ENCODE peak calls at places on chromosomes 13 and 19, in four cellular contexts. Z, G, X and C are unnamed samples.
A peak's percentile ranks its signal among the peaks of the same experiment; 100 is the strongest.

GRCh38 chr19:2150794-2151338 is 500 bp downstream of the AP3D1 start:
- DNase-seq in Z (no peak), G (no peak), X (no peak), C (no peak)

GRCh38 chr19:7931221-7932061 is 5.5 kb upstream of the CTXN1 start:
- DNase-seq in Z (no peak), G (no peak), X (no peak), C (no peak)

GRCh38 chr19:41993612-41994483 is at the start of gene ATP1A3:
- DNase-seq in Z (no peak), G (no peak), X (peak; percentile 30), C (no peak)

GRCh38 chr19:10753305-10753704 is 35.4 kb downstream of the DNM2 start:
- DNase-seq in Z (no peak), G (no peak), X (no peak), C (no peak)

GRCh38 chr19:12833747-12834417 is 497 bp downstream of the RTBDN start:
- DNase-seq in Z (no peak), G (no peak), X (no peak), C (no peak)

GRCh38 chr19:7870571-7871279 is 3.5 kb downstream of the PRR36 start:
- DNase-seq in Z (no peak), G (no peak), X (peak; percentile 27), C (no peak)

GRCh38 chr13:49821216-49821820 is 28.8 kb upstream of the KPNA3 start:
- DNase-seq in Z (no peak), G (no peak), X (no peak), C (no peak)

GRCh38 chr19:8304841-8305621 is 3.1 kb downstream of the CD320 start:
- DNase-seq in Z (peak; percentile 79), G (peak; percentile 62), X (no peak), C (no peak)

GRCh38 chr19:15936173-15936572 is 1.8 kb upstream of the CYP4F11 start:
- DNase-seq in Z (no peak), G (no peak), X (no peak), C (no peak)

GRCh38 chr19:15448778-15449619 is 757 bp downstream of the WIZ start:
- DNase-seq in Z (no peak), G (no peak), X (no peak), C (peak; percentile 70)

GRCh38 chr13:37682496-37682895 is 83.9 kb upstream of the POSTN start:
- DNase-seq in Z (no peak), G (no peak), X (no peak), C (no peak)

GRCh38 chr13:103839460-103839859 is 773.2 kb upstream of the SLC10A2 start:
- DNase-seq in Z (no peak), G (no peak), X (no peak), C (no peak)

GRCh38 chr13:29583073-29583785 is 12.3 kb downstream of the SLC7A1 start:
- DNase-seq in Z (no peak), G (no peak), X (peak; percentile 91), C (no peak)

GRCh38 chr13:75870397-75870801 is 234.3 kb downstream of the LMO7 start:
- DNase-seq in Z (no peak), G (no peak), X (no peak), C (peak; percentile 23)

GRCh38 chr13:44812818-44813217 is 176.5 kb downstream of the NUFIP1 start:
- DNase-seq in Z (no peak), G (no peak), X (peak; percentile 47), C (no peak)

GRCh38 chr19:2619076-2619475 is 83.4 kb downstream of the GNG7 start:
- DNase-seq in Z (no peak), G (no peak), X (no peak), C (no peak)

GRCh38 chr13:32381539-32381938 is 46.4 kb downstream of the N4BP2L1 start:
- DNase-seq in Z (no peak), G (no peak), X (peak; percentile 4), C (no peak)

GRCh38 chr13:41457589-41458186 is 338 bp downstream of the RGCC start:
- DNase-seq in Z (no peak), G (no peak), X (no peak), C (no peak)

GRCh38 chr13:74871671-74872070 is 610.3 kb downstream of the TBC1D4 start:
- DNase-seq in Z (no peak), G (no peak), X (no peak), C (no peak)

GRCh38 chr19:10690351-10690781 is 10.9 kb upstream of the QTRT1 start:
- DNase-seq in Z (no peak), G (no peak), X (no peak), C (peak; percentile 76)

GRCh38 chr19:13095934-13096890 is 6.4 kb downstream of the LYL1 start:
- DNase-seq in Z (no peak), G (peak; percentile 63), X (no peak), C (no peak)

GRCh38 chr19:37127999-37128820 is 44.3 kb downstream of the ZNF585A start:
- DNase-seq in Z (no peak), G (no peak), X (no peak), C (no peak)
- H3K9me3 ChIP-seq in Z (peaks cover 95% of the 10 kb centered on the region), G (peaks cover 100% of the 10 kb centered on the region), X (peaks cover 14% of the 10 kb centered on the region), C (peaks cover 100% of the 10 kb centered on the region)

DNA sequence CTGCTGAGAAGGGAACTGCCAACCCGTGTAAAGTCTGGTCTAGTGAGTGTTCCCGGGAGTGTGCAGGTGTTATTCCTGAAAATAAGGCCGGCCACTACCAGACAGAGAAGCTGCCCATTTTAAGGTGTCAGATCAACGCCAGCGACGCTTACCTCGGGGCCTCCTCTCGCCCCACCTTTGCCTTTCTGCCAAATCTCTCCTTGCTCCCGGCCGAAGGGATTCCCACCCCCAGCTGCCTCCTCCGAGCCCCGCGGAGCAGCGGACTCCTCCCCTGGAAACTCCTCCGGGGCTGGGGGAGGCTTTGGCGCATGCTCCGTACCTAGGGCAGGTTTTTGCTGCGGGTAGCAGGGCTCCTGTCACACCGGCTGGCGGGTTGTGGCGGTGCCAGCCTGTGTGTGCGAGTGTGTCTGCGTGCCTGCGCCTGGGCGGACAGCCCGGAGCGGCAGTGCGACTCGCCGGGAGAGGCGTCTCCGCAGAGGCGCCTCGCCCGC is at the start of gene HS6ST3:
- DNase-seq in Z (no peak), G (peak; percentile 58), X (peak; percentile 14), C (peak; percentile 72)
- H3K4me3 ChIP-seq in Z (peak within 1 kb of the TSS; percentile 63), G (peak within 1 kb of the TSS; percentile 61), X (peak within 1 kb of the TSS; percentile 37), C (peak within 1 kb of the TSS; percentile 65)

DNA sequence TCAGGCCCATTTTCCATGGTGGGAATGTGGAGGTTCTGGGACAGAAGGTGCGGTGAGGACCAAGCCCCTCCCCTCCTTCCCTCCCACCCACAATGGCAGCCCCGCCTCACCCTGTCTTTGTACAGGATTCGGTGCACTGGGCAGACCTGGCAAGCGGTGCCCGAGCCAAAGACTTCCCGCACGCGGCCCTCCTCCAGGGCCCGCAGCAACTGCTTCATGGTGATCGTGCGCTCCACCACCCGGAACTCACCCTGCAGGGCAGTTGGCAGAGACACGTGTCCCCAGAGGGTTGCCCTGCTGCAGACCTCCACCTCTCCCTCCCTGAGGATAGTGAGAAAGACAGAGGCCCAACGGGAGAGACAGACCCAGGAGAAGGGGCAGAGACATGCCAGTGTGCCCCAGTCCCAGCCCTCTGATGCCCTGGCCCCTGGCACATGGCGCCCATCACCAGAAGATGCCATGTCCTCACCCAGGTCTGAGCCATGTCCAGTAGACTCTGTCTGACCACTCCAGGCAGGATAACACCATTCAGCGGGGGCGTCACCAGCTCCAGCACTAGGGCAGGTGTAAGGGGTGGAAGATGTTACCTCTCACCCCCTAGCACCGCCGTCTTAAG is 14.3 kb downstream of the BCAT2 start:
- DNase-seq in Z (no peak), G (no peak), X (no peak), C (no peak)
- H3K27ac ChIP-seq in Z (no peak overlapping the region), G (peak overlapping the region; percentile 80), X (no peak overlapping the region), C (peak overlapping the region; percentile 86)

DNA sequence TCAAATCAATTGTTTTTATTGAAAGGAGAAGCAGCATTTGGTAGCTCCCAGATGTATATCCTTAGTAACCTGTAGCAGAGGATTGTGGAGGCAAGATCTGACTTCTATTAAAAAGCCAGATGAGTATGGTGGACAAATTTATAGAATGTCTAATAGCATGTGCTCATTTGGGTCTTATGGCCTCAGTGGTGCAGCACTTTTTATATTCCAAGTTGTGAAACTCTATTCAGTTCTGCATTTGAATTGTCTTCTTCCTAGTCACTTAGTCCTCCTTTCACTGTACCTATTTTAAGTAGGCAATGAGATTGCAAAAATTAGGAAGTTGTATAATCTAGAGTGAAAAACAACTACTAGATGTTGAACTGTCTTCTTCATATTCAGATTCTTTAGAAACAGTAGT is 412.5 kb upstream of the PCDH9 start:
- DNase-seq in Z (no peak), G (no peak), X (no peak), C (no peak)
- H3K9me3 ChIP-seq in Z (peaks cover 5% of the 10 kb centered on the region), G (no peaks in the 10 kb centered on the region), X (no peaks in the 10 kb centered on the region), C (no peaks in the 10 kb centered on the region)

GRCh38 chr13:99305180-99305965 is 1.8 kb downstream of the GPR183 start:
- DNase-seq in Z (no peak), G (no peak), X (no peak), C (no peak)
- H3K4me3 ChIP-seq in Z (peak overlapping the region; percentile 36), G (no peak overlapping the region), X (no peak overlapping the region), C (peak overlapping the region; percentile 29)

GRCh38 chr19:1015782-1016646 is 4.9 kb downstream of the TMEM259 start:
- DNase-seq in Z (no peak), G (no peak), X (no peak), C (no peak)
- H3K27ac ChIP-seq in Z (peak overlapping the region; percentile 16), G (no peak overlapping the region), X (no peak overlapping the region), C (no peak overlapping the region)

GRCh38 chr13:19182536-19182935 is 912 bp upstream of the TUBA3C start:
- DNase-seq in Z (peak; percentile 52), G (no peak), X (no peak), C (no peak)

GRCh38 chr13:19178901-19179593 is 2.6 kb downstream of the TUBA3C start:
- DNase-seq in Z (peak; percentile 28), G (no peak), X (no peak), C (no peak)

GRCh38 chr13:19181621-19182485 is at the start of gene TUBA3C:
- DNase-seq in Z (peak; percentile 72), G (no peak), X (no peak), C (no peak)

GRCh38 chr13:19181021-19181620 is 503 bp downstream of the TUBA3C start:
- DNase-seq in Z (peak; percentile 29), G (no peak), X (no peak), C (no peak)

GRCh38 chr13:19179916-19180315 is 1.7 kb downstream of the TUBA3C start:
- DNase-seq in Z (peak; percentile 58), G (no peak), X (no peak), C (no peak)
- H3K9me3 ChIP-seq in Z (peaks cover 10% of the 10 kb centered on the region), G (no peaks in the 10 kb centered on the region), X (no peaks in the 10 kb centered on the region), C (no peaks in the 10 kb centered on the region)

DNA sequence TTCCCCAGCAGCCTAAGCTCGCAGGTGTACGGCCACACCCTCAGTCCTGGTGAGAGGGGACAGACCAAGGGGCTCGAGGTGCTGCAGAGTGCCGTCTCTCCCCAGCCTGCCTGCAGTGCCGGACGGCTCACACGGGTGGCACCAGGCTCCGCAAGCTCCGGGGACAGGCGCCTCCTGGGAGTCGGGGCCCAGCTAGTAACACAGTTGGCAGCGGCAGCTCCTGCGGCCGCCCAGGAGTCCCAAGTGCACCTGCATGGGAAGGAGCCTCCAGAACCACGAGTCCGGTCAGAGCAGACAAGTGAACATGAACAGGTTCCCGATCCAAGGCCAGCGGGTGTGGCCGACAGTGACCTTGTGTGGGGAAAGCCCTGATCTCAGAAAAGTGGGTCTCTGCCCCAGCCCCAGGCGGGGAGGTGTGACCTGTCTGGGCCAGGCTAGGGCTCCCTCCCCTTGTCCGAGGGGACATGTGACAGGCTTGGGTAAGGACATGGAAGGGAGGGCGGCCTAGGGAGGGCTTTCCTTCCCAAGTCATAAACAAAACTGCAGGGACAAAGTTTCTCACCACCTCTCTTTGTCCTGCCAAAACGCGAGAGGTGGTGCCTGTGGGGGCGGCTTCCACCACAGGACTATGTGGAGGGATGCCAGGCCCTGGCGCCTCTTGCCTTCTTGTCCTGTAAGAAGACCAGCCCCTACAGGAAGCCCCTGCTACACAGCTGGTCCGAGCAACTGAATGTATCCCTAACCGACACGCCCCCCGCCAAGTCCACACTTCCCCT is 46.5 kb downstream of the MLLT1 start:
- DNase-seq in Z (no peak), G (no peak), X (peak; percentile 86), C (peak; percentile 80)
- H3K4me3 ChIP-seq in Z (no peak overlapping the region), G (peak overlapping the region; percentile 15), X (no peak overlapping the region), C (no peak overlapping the region)